ENCODE peak calls at places on chromosomes 11 and 22, in four cellular contexts. E, Z, Y and F are unnamed samples. For H3K27me3, the result is how much of the 10 kb centered on the place peaks cover.

GRCh38 chr11:62005231-62005661 is 37.8 kb upstream of the FTH1 start:
- DNase-seq in Y (no peak), E (no peak), Z (no peak), F (no peak)

GRCh38 chr11:115699326-115699725 is 195.1 kb upstream of the CADM1 start:
- DNase-seq in E (no peak), Z (no peak), Y (no peak), F (no peak)

GRCh38 chr11:117717485-117718314 is 79.3 kb downstream of the DSCAML1 start:
- DNase-seq in E (no peak), Z (peak), Y (no peak), F (peak)

GRCh38 chr11:61452825-61453224 is 22.9 kb downstream of the SDHAF2 start:
- DNase-seq in E (no peak), Z (no peak), Y (no peak), F (no peak)

GRCh38 chr22:45818130-45819085 is 146.8 kb downstream of the ATXN10 start:
- DNase-seq in E (no peak), Z (no peak), Y (no peak), F (peak)

GRCh38 chr11:61162092-61162935 is 1.1 kb upstream of the VPS37C start:
- DNase-seq in E (no peak), Z (no peak), Y (no peak), F (no peak)

GRCh38 chr11:12121504-12121903 is 11.1 kb downstream of the MICAL2 start:
- DNase-seq in E (no peak), Y (no peak), Z (no peak), F (no peak)

GRCh38 chr11:112651345-112651744 is 309.9 kb upstream of the NCAM1 start:
- DNase-seq in Z (no peak), E (no peak), Y (no peak), F (no peak)

GRCh38 chr11:859394-860131 is 16.9 kb downstream of the TSPAN4 start:
- DNase-seq in Z (no peak), Y (peak), E (peak), F (peak)

GRCh38 chr11:48034926-48035876 is 54.8 kb downstream of the PTPRJ start:
- DNase-seq in Z (no peak), Y (peak), E (no peak), F (peak)

GRCh38 chr11:57321996-57322880 is 2.5 kb downstream of the TNKS1BP1 start:
- DNase-seq in Z (peak), E (peak), Y (peak), F (peak)

GRCh38 chr11:119206512-119207299 is 567 bp downstream of the CBL start:
- DNase-seq in Z (peak), Y (peak), E (peak), F (peak)

GRCh38 chr22:32473388-32473952 is 1.1 kb upstream of the FBXO7 start:
- DNase-seq in Z (no peak), E (peak), Y (peak), F (no peak)

GRCh38 chr22:36227806-36228205 is 11.5 kb downstream of the APOL2 start:
- DNase-seq in Y (no peak), Z (no peak), E (no peak), F (no peak)

GRCh38 chr11:59206635-59207034 is 6.1 kb downstream of the MPEG1 start:
- DNase-seq in E (no peak), Y (no peak), Z (no peak), F (no peak)

GRCh38 chr11:16977136-16978020 is 36.8 kb downstream of the PLEKHA7 start:
- DNase-seq in E (no peak), Y (no peak), Z (no peak), F (no peak)

GRCh38 chr22:28411125-28411524 is 268.5 kb downstream of the TTC28 start:
- DNase-seq in Y (no peak), E (no peak), Z (no peak), F (no peak)

GRCh38 chr11:121570453-121570852 is 117.7 kb upstream of the SORL1-AS1 start:
- DNase-seq in Z (no peak), Y (no peak), E (no peak), F (no peak)
- H3K27ac ChIP-seq in Z (no peak), Y (no peak), E (no peak), F (no peak)

GRCh38 chr11:2885017-2885675 is 429 bp downstream of the CDKN1C start:
- DNase-seq in Y (peak), E (peak), Z (peak), F (peak)
- TF ChIP-seq CTCF in Y (peak), E (peak), Z (peak), F (peak)

GRCh38 chr22:39723899-39724351 is 153.4 kb downstream of the CACNA1I start:
- DNase-seq in E (no peak), Z (peak), Y (no peak), F (no peak)

GRCh38 chr22:39724390-39724789 is 153.8 kb downstream of the CACNA1I start:
- DNase-seq in Y (no peak), E (no peak), Z (no peak), F (no peak)

GRCh38 chr22:39724857-39725256 is 154.3 kb downstream of the CACNA1I start:
- DNase-seq in Y (no peak), Z (peak), E (no peak), F (no peak)

GRCh38 chr22:39723463-39723862 is 152.9 kb downstream of the CACNA1I start:
- DNase-seq in E (no peak), Y (no peak), Z (peak), F (no peak)

GRCh38 chr22:39725351-39726035 is 154.9 kb downstream of the CACNA1I start:
- DNase-seq in E (no peak), Y (no peak), Z (peak), F (no peak)
- H3K27me3 ChIP-seq in E (under half), Y (under half), Z (under half), F (half or more)

DNA sequence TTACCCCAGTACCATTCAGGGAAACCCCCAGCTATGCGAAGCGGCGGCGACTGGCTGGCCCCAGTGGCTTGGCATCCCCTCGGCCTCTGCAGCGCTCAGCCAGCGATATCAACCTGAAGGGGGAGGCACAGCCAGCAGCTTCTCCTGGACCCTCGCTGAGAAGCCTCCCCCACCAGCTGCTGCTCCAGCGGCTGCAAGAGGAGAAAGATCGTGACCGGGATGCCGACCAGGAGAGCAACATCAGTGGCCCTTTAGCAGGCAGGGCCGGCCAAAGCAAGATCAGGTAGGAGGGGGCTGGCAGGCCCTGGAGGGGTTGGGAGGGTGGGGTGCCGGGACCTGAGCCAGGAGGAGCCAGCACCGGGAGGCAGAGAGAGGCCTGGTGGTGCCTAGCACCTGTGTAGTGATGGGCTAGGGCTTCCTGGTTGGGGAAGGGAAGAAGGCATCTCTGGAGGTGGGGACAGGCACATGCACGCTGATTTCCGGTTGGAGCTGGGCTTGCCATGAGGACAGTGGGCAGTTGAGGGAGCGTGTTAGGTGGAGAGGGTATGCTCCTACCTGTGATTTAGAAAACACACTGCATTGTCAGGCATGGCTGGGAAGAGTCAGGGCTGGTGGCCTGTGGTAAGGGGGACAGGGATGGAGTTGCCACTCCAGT is 22.3 kb downstream of the SHANK3 start:
- DNase-seq in E (peak), Y (no peak), Z (peak), F (peak)
- H3K27ac ChIP-seq in E (no peak), Y (no peak), Z (no peak), F (peak)

GRCh38 chr11:107457558-107458271 is at the start of gene CWF19L2:
- DNase-seq in Z (peak), Y (peak), E (peak), F (peak)
- TF ChIP-seq CTCF in Z (no peak), Y (peak), E (no peak), F (no peak)

DNA sequence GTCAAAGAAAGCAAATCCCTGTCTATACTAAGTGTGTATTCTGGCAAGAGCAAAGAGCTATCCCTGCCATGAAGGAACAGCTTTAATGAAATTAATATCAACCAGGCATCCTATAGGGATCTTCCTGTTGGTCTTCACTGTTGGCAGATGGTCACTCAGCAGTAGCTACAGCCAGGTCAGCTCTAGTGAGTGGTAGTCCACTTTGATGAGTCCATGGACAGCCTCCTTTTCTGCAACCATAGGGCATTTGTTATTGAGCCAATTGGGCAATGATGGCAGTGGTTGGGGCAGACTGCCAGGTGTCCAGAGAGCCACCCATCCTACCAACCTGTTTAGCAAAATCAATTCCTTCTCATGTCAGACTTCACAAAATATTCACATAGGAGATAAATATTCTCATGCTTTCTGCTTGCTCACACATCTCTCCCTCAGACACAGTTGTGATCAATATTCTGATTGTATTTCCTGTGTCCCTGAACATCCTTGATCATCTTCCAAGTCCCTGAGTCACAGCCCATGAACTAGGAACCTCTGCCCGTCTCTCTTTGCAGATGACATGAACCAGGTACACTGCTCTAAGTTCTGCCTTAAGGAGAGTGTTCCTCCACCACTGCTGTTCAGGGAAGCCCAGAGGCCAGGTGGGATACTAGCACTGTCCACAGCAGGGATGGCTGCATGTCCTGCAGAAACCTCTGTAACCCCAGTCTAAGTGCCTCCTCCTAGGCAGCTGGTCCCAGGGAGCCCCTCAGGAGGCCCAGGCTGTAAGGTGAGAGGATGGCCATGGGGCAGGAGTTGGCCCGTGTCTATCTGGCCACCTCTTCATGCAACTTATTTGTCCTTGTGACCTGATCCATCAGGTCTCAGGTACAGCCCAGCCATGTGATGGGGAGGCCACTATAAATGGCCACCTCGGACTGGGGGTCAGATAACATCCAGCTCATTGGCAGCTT is 74.2 kb upstream of the IGLL5 start:
- DNase-seq in Z (no peak), Y (no peak), E (no peak), F (no peak)
- H3K27me3 ChIP-seq in Z (under half), Y (under half), E (under half), F (under half)